ENCODE peak calls at places on chromosomes 12 and 14, in eight cellular contexts. Y, Z, M, L, W, U, N and P are unnamed samples.

GRCh38 chr12:66296171-66296683 is 6.1 kb upstream of the HELB start:
- DNase-seq in Y (no peak), Z (no peak), M (no peak), L (no peak), W (no peak), U (no peak), N (no peak), P (no peak)

GRCh38 chr14:87615822-87616679 is 376.9 kb downstream of the GALC start:
- DNase-seq in Y (peak), Z (peak), M (peak), L (peak), W (peak), U (no peak), N (peak), P (peak)

GRCh38 chr14:69321601-69322330 is 61.8 kb downstream of the GALNT16 start:
- DNase-seq in Y (peak), Z (peak), M (peak), L (no peak), W (no peak), U (no peak), N (peak), P (no peak)

GRCh38 chr12:112978163-112979081 is at the start of gene OAS2:
- DNase-seq in Y (peak), Z (peak), M (peak), L (no peak), W (no peak), U (peak), N (peak), P (peak)

GRCh38 chr12:57454566-57455373 is at the start of gene INHBE:
- DNase-seq in Y (peak), Z (peak), M (peak), L (no peak), W (peak), U (peak), N (peak), P (no peak)

GRCh38 chr12:116026346-116026745 is 251.1 kb downstream of the MED13L start:
- DNase-seq in Y (no peak), Z (no peak), M (no peak), L (no peak), W (no peak), U (no peak), N (no peak), P (no peak)

GRCh38 chr14:69719501-69719951 is 47.4 kb upstream of the SRSF5 start:
- DNase-seq in Y (peak), Z (no peak), M (peak), L (no peak), W (peak), U (no peak), N (peak), P (no peak)

GRCh38 chr12:96034631-96035282 is 630 bp downstream of the LTA4H start:
- DNase-seq in Y (peak), Z (no peak), M (peak), L (peak), W (peak), U (peak), N (peak), P (no peak)

GRCh38 chr12:114064497-114064896 is 98.4 kb upstream of the RBM19 start:
- DNase-seq in Y (no peak), Z (no peak), M (no peak), L (no peak), W (no peak), U (no peak), N (no peak), P (no peak)

GRCh38 chr12:53694746-53695145 is 18.9 kb upstream of the ATP5MC2 start:
- DNase-seq in Y (no peak), Z (no peak), M (no peak), L (no peak), W (no peak), U (no peak), N (no peak), P (no peak)

GRCh38 chr12:122967151-122967550 is 888 bp upstream of the ABCB9 start:
- DNase-seq in Y (no peak), Z (no peak), M (no peak), L (no peak), W (no peak), U (no peak), N (no peak), P (no peak)

GRCh38 chr12:13071305-13072280 is 27.4 kb downstream of the FAM234B start:
- DNase-seq in Y (no peak), Z (no peak), M (no peak), L (no peak), W (no peak), U (no peak), N (no peak), P (no peak)

DNA sequence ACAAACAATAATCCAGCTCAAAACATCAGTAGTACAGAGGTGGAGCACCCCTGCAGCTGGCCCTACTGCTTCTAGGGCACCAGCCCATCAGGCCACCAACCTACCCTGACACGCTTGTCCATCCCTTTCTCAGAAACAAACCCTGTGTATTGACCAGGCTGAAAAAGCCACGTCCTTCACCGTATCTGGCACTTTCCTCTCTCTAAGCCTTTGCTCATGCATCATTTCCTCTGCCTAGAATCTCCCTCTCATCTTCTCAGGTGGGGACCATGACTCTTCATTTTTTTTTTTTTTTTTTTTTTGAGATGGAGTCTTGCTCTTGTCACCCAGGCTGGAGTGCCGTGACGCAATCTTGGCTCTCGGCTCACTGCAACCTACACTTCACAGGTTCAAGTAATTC is 25.3 kb upstream of the FLVCR2 start:
- DNase-seq in Y (no peak), Z (no peak), M (no peak), L (no peak), W (no peak), U (no peak), N (no peak), P (no peak)
- TF ChIP-seq CTCF in Y (no peak), Z (no peak), M (no peak), L (no peak), W (no peak), U (no peak), N (no peak), P (no peak)

DNA sequence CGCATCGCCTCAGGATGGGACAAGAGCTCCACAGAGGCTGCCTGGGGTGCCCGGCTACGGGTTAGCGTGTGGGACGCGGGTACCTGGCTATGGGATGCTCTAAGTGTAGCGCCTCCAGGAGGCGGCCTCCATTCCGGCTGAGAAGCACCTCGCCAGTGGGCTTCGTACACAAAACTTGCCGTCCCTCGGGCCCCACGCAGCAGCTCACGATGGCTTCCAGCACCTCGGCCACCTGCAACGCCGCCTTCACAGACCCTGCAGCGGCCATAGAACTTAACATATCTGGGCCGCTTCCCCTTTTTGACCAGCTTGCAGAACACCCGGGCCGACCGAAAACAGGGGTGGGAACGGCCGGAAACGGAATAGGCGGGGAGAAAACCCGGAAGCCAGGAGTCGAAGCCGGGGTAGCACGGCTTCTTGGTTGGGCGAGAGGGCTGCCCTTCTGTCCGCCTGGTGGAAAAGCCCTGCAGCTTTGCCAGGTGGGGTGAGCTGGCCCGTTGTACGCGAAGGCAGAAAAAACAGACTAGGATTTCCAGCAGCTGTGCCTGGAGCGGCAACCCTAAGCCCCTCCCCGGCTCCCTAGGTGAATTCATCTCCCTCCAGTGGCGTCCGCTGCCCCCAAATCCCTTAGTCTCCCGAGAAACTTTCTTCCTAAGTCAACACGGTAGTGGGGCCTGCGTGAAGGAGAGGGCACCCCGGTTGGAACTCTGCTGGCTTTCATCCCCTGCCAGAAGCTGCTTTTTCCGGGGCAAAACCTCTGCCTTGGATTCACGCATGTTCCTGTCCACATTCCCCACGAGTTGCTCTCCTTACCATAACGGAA is at the start of gene BBS10:
- DNase-seq in Y (peak), Z (peak), M (peak), L (peak), W (peak), U (peak), N (peak), P (peak)
- TF ChIP-seq CTCF in Y (peak), Z (peak), M (peak), L (peak), W (no peak), U (peak), N (peak), P (no peak)

GRCh38 chr14:99662846-99663245 is 17.9 kb downstream of the HHIPL1 start:
- DNase-seq in Y (no peak), Z (no peak), M (no peak), L (no peak), W (no peak), U (peak), N (no peak), P (no peak)

GRCh38 chr14:99666533-99666932 is 17.6 kb upstream of the CYP46A1 start:
- DNase-seq in Y (no peak), Z (no peak), M (no peak), L (no peak), W (no peak), U (peak), N (no peak), P (no peak)

GRCh38 chr14:99664636-99665273 is 19.3 kb upstream of the CYP46A1 start:
- DNase-seq in Y (no peak), Z (no peak), M (no peak), L (no peak), W (no peak), U (peak), N (no peak), P (no peak)

GRCh38 chr14:99667045-99667444 is 17.1 kb upstream of the CYP46A1 start:
- DNase-seq in Y (no peak), Z (no peak), M (no peak), L (no peak), W (no peak), U (peak), N (no peak), P (no peak)

DNA sequence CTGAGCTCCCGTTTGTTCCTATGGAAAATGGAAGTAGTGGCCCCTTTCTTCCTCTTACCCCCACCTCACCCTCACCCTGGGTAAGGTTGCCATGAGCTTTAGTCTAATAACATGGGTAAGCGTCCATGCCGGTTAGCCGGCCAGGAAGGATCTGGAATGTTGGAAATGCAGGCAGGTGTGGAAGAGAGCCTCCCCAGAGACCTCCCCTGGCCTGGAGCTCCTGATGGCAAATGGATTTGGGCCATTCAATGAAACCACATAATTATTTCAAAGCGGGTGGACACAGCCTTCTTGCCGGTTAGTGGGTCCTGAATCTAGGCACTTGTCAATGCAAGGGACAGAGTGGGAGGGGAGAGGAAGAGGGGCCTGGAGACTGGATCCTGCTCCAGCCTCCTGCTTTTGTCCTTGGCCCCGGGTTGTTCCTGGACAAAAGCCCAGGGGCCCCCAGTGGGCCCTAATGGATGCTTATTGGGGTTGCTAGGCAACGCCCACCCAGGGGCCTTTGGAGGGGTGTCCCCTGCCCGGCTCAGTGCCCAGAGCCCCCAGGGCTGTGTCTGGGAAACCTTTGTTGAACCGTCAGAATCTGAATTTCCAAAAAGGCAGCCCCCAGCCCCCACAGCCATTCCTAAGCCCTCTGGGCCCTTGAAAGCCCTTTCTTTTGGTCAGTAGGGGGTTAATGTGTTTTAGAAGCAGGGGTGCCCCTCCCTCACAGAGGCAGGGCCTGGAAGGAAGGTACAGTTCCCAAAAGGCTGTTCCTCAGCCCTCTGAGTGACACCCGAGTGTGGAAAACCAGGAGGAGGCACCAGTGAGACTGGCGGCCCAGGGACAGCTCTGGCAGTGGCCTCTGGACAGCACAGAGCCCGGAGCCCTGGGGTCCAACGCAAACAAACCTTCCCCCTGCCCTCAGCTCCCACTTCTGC is 19.0 kb downstream of the HHIPL1 start:
- DNase-seq in Y (no peak), Z (no peak), M (no peak), L (peak), W (peak), U (peak), N (no peak), P (no peak)
- TF ChIP-seq CTCF in Y (no peak), Z (no peak), M (no peak), L (no peak), W (no peak), U (no peak), N (no peak), P (no peak)

DNA sequence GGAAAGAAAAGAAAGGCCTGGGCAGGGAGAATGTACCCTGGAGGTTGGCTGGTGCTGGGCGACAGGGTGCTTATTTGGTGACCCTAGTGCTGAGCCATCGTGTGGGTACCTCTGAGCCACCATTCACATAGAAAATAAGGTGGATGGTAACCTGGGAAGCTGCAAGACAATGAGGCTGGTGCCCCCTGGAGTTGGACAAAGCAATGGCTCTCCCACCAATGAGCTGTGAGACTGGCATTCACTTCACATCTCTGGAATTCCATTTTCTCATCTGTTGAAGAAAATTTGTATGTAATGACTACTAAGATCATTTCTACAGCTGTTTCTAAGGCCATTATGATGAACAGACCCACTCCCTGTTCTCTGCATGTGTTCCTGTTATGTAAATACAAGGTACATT is 63.1 kb upstream of the IGF1 start:
- DNase-seq in Y (no peak), Z (no peak), M (peak), L (no peak), W (no peak), U (no peak), N (no peak), P (peak)
- TF ChIP-seq CTCF in Y (no peak), Z (peak), M (peak), L (no peak), W (no peak), U (peak), N (peak), P (no peak)